ENCODE peak calls at places on chromosome 9, in six cellular contexts. One of them, this sample, is unnamed.

GRCh38 chr9:89657765-89658164 is 53.0 kb downstream of the GADD45G start:
- DNase-seq in IMR-90: no peak
- DNase-seq in mesenchymal stem cell: peak; percentile 19
- DNase-seq in trophoblast cell: no peak
- DNase-seq in H1: no peak
- DNase-seq in neuronal stem cell: no peak
- DNase-seq in this sample: no peak

GRCh38 chr9:79984429-79985067 is 412.8 kb downstream of the TLE4 start:
- DNase-seq in H1: no peak
- DNase-seq in neuronal stem cell: no peak
- DNase-seq in IMR-90: no peak
- DNase-seq in trophoblast cell: no peak
- DNase-seq in mesenchymal stem cell: no peak
- DNase-seq in this sample: no peak

GRCh38 chr9:116075191-116075590 is 78.4 kb upstream of the PAPPA start:
- DNase-seq in IMR-90: peak; percentile 97
- DNase-seq in H1: no peak
- DNase-seq in neuronal stem cell: no peak
- DNase-seq in trophoblast cell: no peak
- DNase-seq in mesenchymal stem cell: peak; percentile 65
- DNase-seq in this sample: no peak

GRCh38 chr9:16421534-16421933 is 448.9 kb downstream of the BNC2 start:
- DNase-seq in mesenchymal stem cell: peak; percentile 40
- DNase-seq in H1: no peak
- DNase-seq in neuronal stem cell: no peak
- DNase-seq in trophoblast cell: no peak
- DNase-seq in IMR-90: peak; percentile 24
- DNase-seq in this sample: peak; percentile 42

GRCh38 chr9:125919565-125919964 is 172.4 kb downstream of the PBX3 start:
- DNase-seq in H1: no peak
- DNase-seq in mesenchymal stem cell: peak; percentile 52
- DNase-seq in trophoblast cell: no peak
- DNase-seq in IMR-90: peak; percentile 35
- DNase-seq in neuronal stem cell: no peak
- DNase-seq in this sample: no peak

GRCh38 chr9:98057095-98057799 is 715 bp downstream of the NANS start:
- DNase-seq in trophoblast cell: no peak
- DNase-seq in neuronal stem cell: no peak
- DNase-seq in mesenchymal stem cell: peak; percentile 50
- DNase-seq in IMR-90: peak; percentile 13
- DNase-seq in H1: no peak
- DNase-seq in this sample: no peak

GRCh38 chr9:87954230-87954629 is 20.1 kb downstream of the CDK20 start:
- DNase-seq in trophoblast cell: no peak
- DNase-seq in IMR-90: no peak
- DNase-seq in neuronal stem cell: no peak
- DNase-seq in mesenchymal stem cell: no peak
- DNase-seq in H1: no peak
- DNase-seq in this sample: no peak

GRCh38 chr9:1959347-1959746 is 55.8 kb upstream of the SMARCA2 start:
- DNase-seq in trophoblast cell: no peak
- DNase-seq in neuronal stem cell: no peak
- DNase-seq in mesenchymal stem cell: no peak
- DNase-seq in H1: no peak
- DNase-seq in IMR-90: no peak
- DNase-seq in this sample: no peak

GRCh38 chr9:29555452-29555851 is 1982.2 kb upstream of the C9orf72 start:
- DNase-seq in trophoblast cell: no peak
- DNase-seq in mesenchymal stem cell: no peak
- DNase-seq in IMR-90: no peak
- DNase-seq in neuronal stem cell: no peak
- DNase-seq in H1: no peak
- DNase-seq in this sample: no peak

GRCh38 chr9:68780735-68781134 is 75.7 kb downstream of the PIP5K1B start:
- DNase-seq in mesenchymal stem cell: no peak
- DNase-seq in IMR-90: peak; percentile 4
- DNase-seq in trophoblast cell: no peak
- DNase-seq in H1: no peak
- DNase-seq in neuronal stem cell: no peak
- DNase-seq in this sample: no peak

GRCh38 chr9:37639109-37639748 is 11.5 kb upstream of the FRMPD1 start:
- DNase-seq in neuronal stem cell: no peak
- DNase-seq in trophoblast cell: peak; percentile 54
- DNase-seq in mesenchymal stem cell: no peak
- DNase-seq in H1: no peak
- DNase-seq in IMR-90: peak; percentile 43
- DNase-seq in this sample: no peak

GRCh38 chr9:133775951-133776905 is 38.1 kb upstream of the SARDH start:
- DNase-seq in H1: no peak
- DNase-seq in mesenchymal stem cell: no peak
- DNase-seq in IMR-90: no peak
- DNase-seq in trophoblast cell: no peak
- DNase-seq in neuronal stem cell: no peak
- DNase-seq in this sample: no peak

GRCh38 chr9:122446819-122447484 is 30.8 kb downstream of the OR1J1 start:
- DNase-seq in H1: no peak
- DNase-seq in trophoblast cell: no peak
- DNase-seq in IMR-90: peak; percentile 92
- DNase-seq in mesenchymal stem cell: no peak
- DNase-seq in neuronal stem cell: no peak
- DNase-seq in this sample: no peak

GRCh38 chr9:126703330-126704156 is 89.8 kb downstream of the LMX1B start:
- DNase-seq in trophoblast cell: no peak
- DNase-seq in IMR-90: no peak
- DNase-seq in mesenchymal stem cell: no peak
- DNase-seq in H1: no peak
- DNase-seq in neuronal stem cell: no peak
- DNase-seq in this sample: no peak

GRCh38 chr9:83154087-83154736 is 91.3 kb upstream of the RASEF start:
- DNase-seq in trophoblast cell: no peak
- DNase-seq in H1: no peak
- DNase-seq in IMR-90: peak; percentile 14
- DNase-seq in mesenchymal stem cell: peak; percentile 35
- DNase-seq in neuronal stem cell: no peak
- DNase-seq in this sample: no peak

GRCh38 chr9:76827286-76828080 is 63.2 kb downstream of the PCA3 start:
- DNase-seq in H1: no peak
- DNase-seq in neuronal stem cell: no peak
- DNase-seq in mesenchymal stem cell: no peak
- DNase-seq in IMR-90: no peak
- DNase-seq in trophoblast cell: no peak
- DNase-seq in this sample: no peak

GRCh38 chr9:4077499-4078102 is 222.3 kb downstream of the GLIS3 start:
- DNase-seq in neuronal stem cell: no peak
- DNase-seq in H1: peak; percentile 92
- DNase-seq in IMR-90: peak; percentile 70
- DNase-seq in mesenchymal stem cell: peak; percentile 73
- DNase-seq in trophoblast cell: peak; percentile 57
- DNase-seq in this sample: peak; percentile 78

GRCh38 chr9:114176601-114177295 is 21.4 kb downstream of the COL27A1 start:
- DNase-seq in neuronal stem cell: no peak
- DNase-seq in mesenchymal stem cell: peak; percentile 46
- DNase-seq in trophoblast cell: no peak
- DNase-seq in H1: no peak
- DNase-seq in IMR-90: no peak
- DNase-seq in this sample: no peak

GRCh38 chr9:133773889-133774655 is 35.9 kb upstream of the SARDH start:
- DNase-seq in trophoblast cell: no peak
- DNase-seq in mesenchymal stem cell: peak; percentile 85
- DNase-seq in neuronal stem cell: no peak
- DNase-seq in IMR-90: peak; percentile 91
- DNase-seq in H1: no peak
- DNase-seq in this sample: peak; percentile 8

GRCh38 chr9:88011005-88011766 is 36.9 kb upstream of the CDK20 start:
- DNase-seq in mesenchymal stem cell: peak; percentile 26
- DNase-seq in H1: no peak
- DNase-seq in neuronal stem cell: no peak
- DNase-seq in IMR-90: peak; percentile 15
- DNase-seq in trophoblast cell: no peak
- DNase-seq in this sample: no peak

GRCh38 chr9:38057416-38058195 is 11.4 kb downstream of the SHB start:
- DNase-seq in H1: no peak
- DNase-seq in mesenchymal stem cell: no peak
- DNase-seq in neuronal stem cell: no peak
- DNase-seq in IMR-90: no peak
- DNase-seq in trophoblast cell: peak; percentile 76
- DNase-seq in this sample: no peak

GRCh38 chr9:133238851-133239532 is 29.9 kb upstream of the OBP2B start:
- DNase-seq in H1: peak; percentile 91
- DNase-seq in trophoblast cell: peak; percentile 67
- DNase-seq in neuronal stem cell: peak; percentile 54
- DNase-seq in mesenchymal stem cell: peak; percentile 73
- DNase-seq in IMR-90: peak; percentile 19
- DNase-seq in this sample: peak; percentile 94

GRCh38 chr9:112078432-112078831 is 96.7 kb downstream of the SUSD1 start:
- DNase-seq in trophoblast cell: no peak
- DNase-seq in mesenchymal stem cell: no peak
- DNase-seq in neuronal stem cell: no peak
- DNase-seq in IMR-90: no peak
- DNase-seq in H1: no peak
- DNase-seq in this sample: no peak

GRCh38 chr9:113511856-113512761 is 48.6 kb downstream of the RGS3 start:
- DNase-seq in H1: no peak
- DNase-seq in mesenchymal stem cell: peak; percentile 58
- DNase-seq in neuronal stem cell: no peak
- DNase-seq in trophoblast cell: no peak
- DNase-seq in IMR-90: peak; percentile 73
- DNase-seq in this sample: no peak

GRCh38 chr9:132183715-132184114 is 21.9 kb downstream of the NTNG2 start:
- DNase-seq in IMR-90: no peak
- DNase-seq in trophoblast cell: no peak
- DNase-seq in mesenchymal stem cell: no peak
- DNase-seq in H1: no peak
- DNase-seq in neuronal stem cell: no peak
- DNase-seq in this sample: no peak

GRCh38 chr9:16540996-16541668 is 329.3 kb downstream of the BNC2 start:
- DNase-seq in trophoblast cell: no peak
- DNase-seq in neuronal stem cell: no peak
- DNase-seq in IMR-90: peak; percentile 47
- DNase-seq in H1: no peak
- DNase-seq in mesenchymal stem cell: peak; percentile 46
- DNase-seq in this sample: no peak

GRCh38 chr9:130765135-130766030 is 69.7 kb upstream of the ABL1 start:
- DNase-seq in IMR-90: peak; percentile 64
- DNase-seq in mesenchymal stem cell: no peak
- DNase-seq in neuronal stem cell: no peak
- DNase-seq in trophoblast cell: no peak
- DNase-seq in H1: no peak
- DNase-seq in this sample: no peak

GRCh38 chr9:89397471-89397870 is 79.2 kb downstream of the SECISBP2 start:
- DNase-seq in H1: no peak
- DNase-seq in neuronal stem cell: no peak
- DNase-seq in trophoblast cell: no peak
- DNase-seq in IMR-90: no peak
- DNase-seq in mesenchymal stem cell: no peak
- DNase-seq in this sample: no peak

GRCh38 chr9:117616436-117616835 is 87.8 kb upstream of the TLR4 start:
- DNase-seq in neuronal stem cell: no peak
- DNase-seq in IMR-90: no peak
- DNase-seq in H1: no peak
- DNase-seq in mesenchymal stem cell: no peak
- DNase-seq in trophoblast cell: no peak
- DNase-seq in this sample: no peak

GRCh38 chr9:75106856-75107255 is 18.5 kb downstream of the OSTF1 start:
- DNase-seq in mesenchymal stem cell: no peak
- DNase-seq in trophoblast cell: no peak
- DNase-seq in IMR-90: no peak
- DNase-seq in H1: no peak
- DNase-seq in neuronal stem cell: no peak
- DNase-seq in this sample: no peak
- H3K14ac ChIP-seq in mesenchymal stem cell: no peak overlapping the region
- H3K14ac ChIP-seq in trophoblast cell: no peak overlapping the region
- H3K14ac ChIP-seq in IMR-90: peak overlapping the region; percentile 9
- H3K14ac ChIP-seq in H1: no peak overlapping the region
- H3K14ac ChIP-seq in neuronal stem cell: no peak overlapping the region
- H3K14ac ChIP-seq in this sample: no peak overlapping the region

GRCh38 chr9:91483189-91483691 is 59.6 kb upstream of the NFIL3 start:
- DNase-seq in neuronal stem cell: no peak
- DNase-seq in mesenchymal stem cell: peak; percentile 71
- DNase-seq in IMR-90: peak; percentile 47
- DNase-seq in H1: no peak
- DNase-seq in trophoblast cell: peak; percentile 52
- DNase-seq in this sample: no peak
- H3K14ac ChIP-seq in neuronal stem cell: no peak overlapping the region
- H3K14ac ChIP-seq in mesenchymal stem cell: no peak overlapping the region
- H3K14ac ChIP-seq in IMR-90: no peak overlapping the region
- H3K14ac ChIP-seq in H1: no peak overlapping the region
- H3K14ac ChIP-seq in trophoblast cell: no peak overlapping the region
- H3K14ac ChIP-seq in this sample: no peak overlapping the region

GRCh38 chr9:137535120-137535428 is 15.1 kb downstream of the PNPLA7 start:
- DNase-seq in IMR-90: no peak
- DNase-seq in neuronal stem cell: no peak
- DNase-seq in H1: no peak
- DNase-seq in trophoblast cell: no peak
- DNase-seq in mesenchymal stem cell: no peak
- DNase-seq in this sample: no peak
- H3K14ac ChIP-seq in IMR-90: no peak overlapping the region
- H3K14ac ChIP-seq in neuronal stem cell: no peak overlapping the region
- H3K14ac ChIP-seq in H1: no peak overlapping the region
- H3K14ac ChIP-seq in trophoblast cell: no peak overlapping the region
- H3K14ac ChIP-seq in mesenchymal stem cell: no peak overlapping the region
- H3K14ac ChIP-seq in this sample: no peak overlapping the region

GRCh38 chr9:34522971-34523797 is at the start of gene ENHO:
- DNase-seq in H1: peak; percentile 99
- DNase-seq in trophoblast cell: peak; percentile 81
- DNase-seq in IMR-90: peak; percentile 75
- DNase-seq in neuronal stem cell: peak; percentile 93
- DNase-seq in mesenchymal stem cell: peak; percentile 83
- DNase-seq in this sample: peak; percentile 96
- H3K14ac ChIP-seq in H1: no peak within 1 kb of the TSS
- H3K14ac ChIP-seq in trophoblast cell: no peak within 1 kb of the TSS
- H3K14ac ChIP-seq in IMR-90: no peak within 1 kb of the TSS
- H3K14ac ChIP-seq in neuronal stem cell: peak within 1 kb of the TSS; percentile 67
- H3K14ac ChIP-seq in mesenchymal stem cell: no peak within 1 kb of the TSS
- H3K14ac ChIP-seq in this sample: peak within 1 kb of the TSS; percentile 83